ENCODE peak calls at places on chromosomes 7 and 10, in eight cellular contexts. E, J, B, F, R, T, Y and K are unnamed samples.

GRCh38 chr7:151231964-151232271 is 365 bp upstream of the CHPF2 start:
- DNase-seq in B (no peak), J (no peak), Y (no peak), T (peak; percentile 55), R (peak; percentile 55), F (no peak), E (no peak), K (no peak)

GRCh38 chr7:48300301-48300700 is 129.0 kb downstream of the ABCA13 start:
- DNase-seq in Y (no peak), E (no peak), F (no peak), J (no peak), B (no peak), T (peak; percentile 31), R (no peak), K (no peak)

GRCh38 chr10:69479241-69479730 is 28.0 kb downstream of the TSPAN15 start:
- DNase-seq in R (no peak), J (no peak), B (no peak), F (no peak), Y (peak; percentile 44), E (no peak), T (no peak), K (peak; percentile 91)

GRCh38 chr10:52172581-52172980 is 141.5 kb upstream of the DKK1 start:
- DNase-seq in R (no peak), E (no peak), F (no peak), J (no peak), B (no peak), Y (no peak), T (no peak), K (no peak)

GRCh38 chr10:67884313-67884841 is at the start of gene SIRT1:
- DNase-seq in J (peak; percentile 96), Y (peak; percentile 85), T (peak; percentile 82), E (peak; percentile 95), R (peak; percentile 95), B (peak; percentile 85), F (peak; percentile 87), K (peak; percentile 94)

GRCh38 chr10:17062009-17062408 is 67.6 kb downstream of the CUBN start:
- DNase-seq in B (no peak), J (no peak), F (no peak), R (no peak), E (no peak), T (no peak), Y (no peak), K (no peak)

GRCh38 chr7:142881586-142882337 is 3.8 kb downstream of the TRPV6 start:
- DNase-seq in Y (no peak), R (no peak), T (no peak), E (no peak), B (no peak), F (no peak), J (no peak), K (no peak)

GRCh38 chr7:115271332-115272235 is 349.7 kb downstream of the MDFIC start:
- DNase-seq in T (peak; percentile 11), R (no peak), Y (no peak), J (no peak), E (no peak), B (no peak), F (no peak), K (no peak)

GRCh38 chr7:10483671-10484070 is 490.0 kb upstream of the PHF14 start:
- DNase-seq in T (no peak), B (no peak), J (no peak), R (no peak), F (peak; percentile 6), Y (no peak), E (no peak), K (no peak)

GRCh38 chr10:16989826-16990293 is 139.8 kb downstream of the CUBN start:
- DNase-seq in J (no peak), E (no peak), B (no peak), F (no peak), T (no peak), R (no peak), Y (no peak), K (no peak)

GRCh38 chr10:6347391-6347951 is 144.7 kb downstream of the PFKFB3 start:
- DNase-seq in E (peak; percentile 75), T (no peak), R (no peak), Y (no peak), B (peak; percentile 13), J (no peak), F (no peak), K (peak; percentile 23)

GRCh38 chr7:102220229-102220850 is 66.3 kb upstream of the SH2B2 start:
- DNase-seq in Y (no peak), J (no peak), T (no peak), B (no peak), E (no peak), F (peak; percentile 9), R (no peak), K (no peak)

GRCh38 chr10:79495791-79496190 is 16.5 kb upstream of the EIF5AL1 start:
- DNase-seq in B (no peak), F (no peak), T (no peak), Y (no peak), R (no peak), E (no peak), J (no peak), K (no peak)

GRCh38 chr10:95363303-95363912 is 72.6 kb upstream of the PDLIM1 start:
- DNase-seq in E (peak; percentile 54), B (no peak), R (peak; percentile 41), Y (peak; percentile 57), J (peak; percentile 56), F (peak; percentile 77), T (peak; percentile 68), K (peak; percentile 71)

GRCh38 chr10:95459446-95459845 is 101.7 kb downstream of the SORBS1 start:
- DNase-seq in R (no peak), T (no peak), Y (no peak), J (no peak), E (no peak), B (no peak), F (no peak), K (no peak)

GRCh38 chr10:5891009-5891408 is 966 bp downstream of the FBH1 start:
- DNase-seq in R (no peak), J (no peak), F (no peak), B (no peak), Y (no peak), T (no peak), E (no peak), K (no peak)

GRCh38 chr7:6164491-6164890 is 107.9 kb downstream of the CYTH3 start:
- DNase-seq in J (peak; percentile 15), R (no peak), F (no peak), B (no peak), Y (no peak), E (no peak), T (no peak), K (no peak)

GRCh38 chr10:86210416-86210815 is 156.2 kb downstream of the GRID1 start:
- DNase-seq in B (no peak), T (no peak), R (no peak), E (no peak), Y (no peak), F (no peak), J (no peak), K (no peak)

GRCh38 chr10:26367771-26368170 is 70.4 kb upstream of the APBB1IP start:
- DNase-seq in F (peak; percentile 22), Y (no peak), J (peak; percentile 12), B (no peak), E (peak; percentile 47), T (no peak), R (no peak), K (no peak)

GRCh38 chr10:15562116-15562515 is 157.6 kb downstream of the ITGA8 start:
- DNase-seq in B (no peak), Y (no peak), T (no peak), R (no peak), E (no peak), J (no peak), F (no peak), K (no peak)

GRCh38 chr7:148156248-148156647 is 434.3 kb upstream of the C7orf33 start:
- DNase-seq in Y (no peak), B (no peak), R (no peak), J (no peak), F (no peak), T (no peak), E (no peak), K (no peak)